ENCODE peak calls at places on chromosomes 5 and 9, in six cellular contexts. One of them, this sample, is unnamed.

GRCh38 chr9:109488791-109489492 is 9.2 kb downstream of the PTPN3 start:
- DNase-seq in IMR-90: no peak
- DNase-seq in HCT116: no peak
- DNase-seq in DND-41: no peak
- DNase-seq in fibroblast of lung: no peak
- DNase-seq in endothelial cell of umbilical vein: no peak
- DNase-seq in this sample: no peak

GRCh38 chr9:114396558-114397218 is 8.9 kb upstream of the AKNA start:
- DNase-seq in fibroblast of lung: peak; percentile 97
- DNase-seq in HCT116: peak; percentile 7
- DNase-seq in DND-41: no peak
- DNase-seq in IMR-90: peak; percentile 86
- DNase-seq in endothelial cell of umbilical vein: no peak
- DNase-seq in this sample: peak; percentile 54

GRCh38 chr5:39891376-39891775 is 466.6 kb upstream of the DAB2 start:
- DNase-seq in IMR-90: no peak
- DNase-seq in fibroblast of lung: no peak
- DNase-seq in endothelial cell of umbilical vein: no peak
- DNase-seq in DND-41: no peak
- DNase-seq in HCT116: no peak
- DNase-seq in this sample: no peak

GRCh38 chr5:35717718-35718117 is 100.1 kb downstream of the SPEF2 start:
- DNase-seq in IMR-90: no peak
- DNase-seq in DND-41: no peak
- DNase-seq in fibroblast of lung: no peak
- DNase-seq in HCT116: no peak
- DNase-seq in endothelial cell of umbilical vein: no peak
- DNase-seq in this sample: no peak

GRCh38 chr5:137376127-137376526 is 123.0 kb downstream of the SPOCK1 start:
- DNase-seq in HCT116: no peak
- DNase-seq in endothelial cell of umbilical vein: no peak
- DNase-seq in fibroblast of lung: no peak
- DNase-seq in IMR-90: no peak
- DNase-seq in DND-41: no peak
- DNase-seq in this sample: no peak

GRCh38 chr9:81113408-81114124 is 575.8 kb downstream of the TLE1 start:
- DNase-seq in fibroblast of lung: no peak
- DNase-seq in DND-41: peak; percentile 43
- DNase-seq in endothelial cell of umbilical vein: no peak
- DNase-seq in HCT116: no peak
- DNase-seq in IMR-90: no peak
- DNase-seq in this sample: no peak

GRCh38 chr9:27460225-27461023 is 63.7 kb upstream of the IFNK start:
- DNase-seq in fibroblast of lung: no peak
- DNase-seq in HCT116: no peak
- DNase-seq in IMR-90: no peak
- DNase-seq in endothelial cell of umbilical vein: no peak
- DNase-seq in DND-41: no peak
- DNase-seq in this sample: no peak

GRCh38 chr5:62331921-62332320 is 25.9 kb downstream of the KIF2A start:
- DNase-seq in endothelial cell of umbilical vein: no peak
- DNase-seq in IMR-90: no peak
- DNase-seq in HCT116: no peak
- DNase-seq in DND-41: no peak
- DNase-seq in fibroblast of lung: no peak
- DNase-seq in this sample: no peak

GRCh38 chr5:124172389-124173003 is 573.9 kb downstream of the ZNF608 start:
- DNase-seq in IMR-90: no peak
- DNase-seq in HCT116: peak; percentile 8
- DNase-seq in fibroblast of lung: no peak
- DNase-seq in endothelial cell of umbilical vein: no peak
- DNase-seq in DND-41: no peak
- DNase-seq in this sample: no peak

GRCh38 chr5:37109338-37109737 is 139.8 kb downstream of the CPLANE1 start:
- DNase-seq in HCT116: no peak
- DNase-seq in IMR-90: no peak
- DNase-seq in DND-41: no peak
- DNase-seq in fibroblast of lung: no peak
- DNase-seq in endothelial cell of umbilical vein: no peak
- DNase-seq in this sample: no peak

GRCh38 chr5:179232091-179232490 is 113.2 kb downstream of the ADAMTS2 start:
- DNase-seq in endothelial cell of umbilical vein: no peak
- DNase-seq in DND-41: no peak
- DNase-seq in fibroblast of lung: no peak
- DNase-seq in HCT116: no peak
- DNase-seq in IMR-90: no peak
- DNase-seq in this sample: no peak

GRCh38 chr5:149280802-149281201 is 9.1 kb downstream of the AFAP1L1 start:
- DNase-seq in endothelial cell of umbilical vein: no peak
- DNase-seq in DND-41: no peak
- DNase-seq in fibroblast of lung: no peak
- DNase-seq in IMR-90: no peak
- DNase-seq in HCT116: no peak
- DNase-seq in this sample: no peak

GRCh38 chr5:119328753-119329602 is 26.8 kb upstream of the TNFAIP8 start:
- DNase-seq in HCT116: no peak
- DNase-seq in IMR-90: peak; percentile 87
- DNase-seq in endothelial cell of umbilical vein: no peak
- DNase-seq in fibroblast of lung: peak; percentile 93
- DNase-seq in DND-41: peak; percentile 89
- DNase-seq in this sample: no peak

GRCh38 chr9:131614340-131614739 is 69.0 kb downstream of the PRRT1B start:
- DNase-seq in IMR-90: no peak
- DNase-seq in fibroblast of lung: no peak
- DNase-seq in DND-41: no peak
- DNase-seq in endothelial cell of umbilical vein: no peak
- DNase-seq in HCT116: no peak
- DNase-seq in this sample: no peak

GRCh38 chr5:56979968-56980367 is 28.0 kb upstream of the MIER3 start:
- DNase-seq in endothelial cell of umbilical vein: no peak
- DNase-seq in HCT116: no peak
- DNase-seq in fibroblast of lung: no peak
- DNase-seq in DND-41: no peak
- DNase-seq in IMR-90: no peak
- DNase-seq in this sample: no peak

GRCh38 chr5:17463653-17464052 is 34.4 kb upstream of the TAF11L2 start:
- DNase-seq in fibroblast of lung: no peak
- DNase-seq in endothelial cell of umbilical vein: no peak
- DNase-seq in HCT116: no peak
- DNase-seq in IMR-90: no peak
- DNase-seq in DND-41: no peak
- DNase-seq in this sample: no peak

GRCh38 chr9:89718635-89719034 is 113.8 kb downstream of the GADD45G start:
- DNase-seq in HCT116: no peak
- DNase-seq in fibroblast of lung: no peak
- DNase-seq in endothelial cell of umbilical vein: no peak
- DNase-seq in IMR-90: no peak
- DNase-seq in DND-41: no peak
- DNase-seq in this sample: no peak

GRCh38 chr9:35757527-35758275 is 3.6 kb upstream of the MSMP start:
- DNase-seq in endothelial cell of umbilical vein: peak; percentile 54
- DNase-seq in DND-41: no peak
- DNase-seq in HCT116: no peak
- DNase-seq in fibroblast of lung: no peak
- DNase-seq in IMR-90: no peak
- DNase-seq in this sample: no peak

DNA sequence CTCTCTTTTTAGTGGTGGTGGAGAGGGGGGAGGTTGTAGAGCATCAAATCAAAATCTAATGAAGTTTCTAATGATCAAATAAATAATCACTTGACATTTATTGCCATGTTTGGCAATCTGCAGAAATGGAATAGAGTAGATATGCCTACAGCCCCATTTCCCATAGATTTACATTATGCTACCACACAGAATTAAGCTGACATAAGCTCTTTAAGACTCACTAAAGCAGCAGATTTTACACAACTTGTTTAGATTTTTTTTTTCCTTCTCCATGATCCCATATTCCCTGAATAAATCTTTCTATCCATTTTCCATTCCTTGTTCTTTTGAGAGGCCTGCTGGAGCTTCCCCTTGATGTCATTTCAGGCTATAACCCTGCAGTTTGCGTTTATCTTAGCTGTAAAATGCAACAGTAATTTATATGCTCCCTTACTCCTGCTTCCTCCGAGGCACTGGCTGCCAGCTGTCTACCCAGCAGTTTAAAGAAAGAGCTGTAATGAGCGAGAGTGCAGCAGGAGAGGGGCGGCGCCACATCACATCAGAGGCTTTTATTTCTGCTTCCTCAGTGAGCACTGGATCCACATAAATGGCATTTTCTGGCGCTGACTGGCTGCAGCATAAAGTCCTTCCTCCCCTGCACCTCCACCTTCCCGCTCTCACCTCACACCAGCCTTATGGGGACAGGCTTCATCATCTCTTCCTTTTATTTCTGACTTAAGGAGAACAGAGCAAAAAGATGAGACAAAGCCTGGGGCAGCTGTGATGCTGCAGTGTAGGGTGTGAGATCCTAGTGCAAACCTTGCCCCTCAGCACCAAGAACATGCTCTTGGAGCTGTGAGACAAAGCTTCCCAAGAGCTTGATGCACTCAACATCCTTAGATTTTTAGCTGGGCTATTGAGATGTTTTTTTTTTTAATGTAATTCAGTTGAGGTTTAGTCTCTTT is 829.4 kb upstream of the ZNF608 start:
- DNase-seq in DND-41: peak; percentile 8
- DNase-seq in fibroblast of lung: peak; percentile 59
- DNase-seq in endothelial cell of umbilical vein: peak; percentile 35
- DNase-seq in HCT116: no peak
- DNase-seq in IMR-90: no peak
- DNase-seq in this sample: peak; percentile 64
- TF ChIP-seq CTCF in DND-41: no peak
- TF ChIP-seq CTCF in fibroblast of lung: no peak
- TF ChIP-seq CTCF in endothelial cell of umbilical vein: no peak
- TF ChIP-seq CTCF in HCT116: no peak
- TF ChIP-seq CTCF in IMR-90: no peak
- TF ChIP-seq CTCF in this sample: no peak

GRCh38 chr9:134640491-134641172 is 971 bp upstream of the COL5A1 start:
- DNase-seq in IMR-90: no peak
- DNase-seq in fibroblast of lung: no peak
- DNase-seq in endothelial cell of umbilical vein: no peak
- DNase-seq in HCT116: no peak
- DNase-seq in DND-41: no peak
- DNase-seq in this sample: peak; percentile 66

GRCh38 chr9:134642385-134643181 is 980 bp downstream of the COL5A1 start:
- DNase-seq in DND-41: no peak
- DNase-seq in IMR-90: peak; percentile 91
- DNase-seq in endothelial cell of umbilical vein: peak; percentile 56
- DNase-seq in HCT116: no peak
- DNase-seq in fibroblast of lung: peak; percentile 94
- DNase-seq in this sample: peak; percentile 73

GRCh38 chr9:134641173-134641985 is at the start of gene COL5A1:
- DNase-seq in DND-41: peak; percentile 69
- DNase-seq in fibroblast of lung: peak; percentile 90
- DNase-seq in HCT116: no peak
- DNase-seq in IMR-90: peak; percentile 91
- DNase-seq in endothelial cell of umbilical vein: peak; percentile 93
- DNase-seq in this sample: peak; percentile 96

GRCh38 chr9:134643306-134643705 is 1.7 kb downstream of the COL5A1 start:
- DNase-seq in IMR-90: peak; percentile 45
- DNase-seq in HCT116: no peak
- DNase-seq in DND-41: no peak
- DNase-seq in fibroblast of lung: peak; percentile 45
- DNase-seq in endothelial cell of umbilical vein: peak; percentile 21
- DNase-seq in this sample: peak; percentile 42

DNA sequence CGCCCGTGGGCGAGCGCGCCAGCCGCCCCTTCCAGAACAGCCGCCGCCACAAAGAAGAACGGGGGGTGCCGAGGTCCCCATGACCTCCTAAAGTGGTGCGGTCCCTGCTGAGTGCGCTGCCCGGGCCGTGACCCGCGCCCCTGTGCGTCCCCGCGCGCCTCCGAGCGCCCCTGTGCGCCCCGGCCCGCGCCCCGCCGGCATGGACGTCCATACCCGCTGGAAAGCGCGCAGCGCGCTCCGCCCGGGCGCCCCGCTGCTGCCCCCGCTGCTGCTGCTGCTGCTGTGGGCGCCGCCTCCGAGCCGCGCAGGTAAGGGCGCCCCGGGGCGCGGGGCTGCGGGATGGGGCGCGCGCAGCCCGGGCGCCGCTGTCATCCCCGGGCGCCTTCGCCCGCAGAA is 384 bp downstream of the COL5A1 start:
- DNase-seq in fibroblast of lung: no peak
- DNase-seq in DND-41: no peak
- DNase-seq in endothelial cell of umbilical vein: no peak
- DNase-seq in IMR-90: no peak
- DNase-seq in HCT116: no peak
- DNase-seq in this sample: peak; percentile 37
- H2AFZ ChIP-seq in fibroblast of lung: no peak overlapping the region
- H2AFZ ChIP-seq in DND-41: no peak overlapping the region
- H2AFZ ChIP-seq in endothelial cell of umbilical vein: peak overlapping the region; percentile 69
- H2AFZ ChIP-seq in IMR-90: peak overlapping the region; percentile 84
- H2AFZ ChIP-seq in HCT116: no peak overlapping the region
- H2AFZ ChIP-seq in this sample: peak overlapping the region; percentile 92

GRCh38 chr9:127049581-127049980 is 72.9 kb downstream of the ANGPTL2 start:
- DNase-seq in HCT116: no peak
- DNase-seq in IMR-90: peak; percentile 55
- DNase-seq in fibroblast of lung: peak; percentile 16
- DNase-seq in DND-41: no peak
- DNase-seq in endothelial cell of umbilical vein: no peak
- DNase-seq in this sample: no peak
- H3K27ac ChIP-seq in HCT116: no peak overlapping the region
- H3K27ac ChIP-seq in IMR-90: peak overlapping the region; percentile 24
- H3K27ac ChIP-seq in fibroblast of lung: peak overlapping the region; percentile 69
- H3K27ac ChIP-seq in DND-41: no peak overlapping the region
- H3K27ac ChIP-seq in endothelial cell of umbilical vein: peak overlapping the region; percentile 80
- H3K27ac ChIP-seq in this sample: no peak overlapping the region

DNA sequence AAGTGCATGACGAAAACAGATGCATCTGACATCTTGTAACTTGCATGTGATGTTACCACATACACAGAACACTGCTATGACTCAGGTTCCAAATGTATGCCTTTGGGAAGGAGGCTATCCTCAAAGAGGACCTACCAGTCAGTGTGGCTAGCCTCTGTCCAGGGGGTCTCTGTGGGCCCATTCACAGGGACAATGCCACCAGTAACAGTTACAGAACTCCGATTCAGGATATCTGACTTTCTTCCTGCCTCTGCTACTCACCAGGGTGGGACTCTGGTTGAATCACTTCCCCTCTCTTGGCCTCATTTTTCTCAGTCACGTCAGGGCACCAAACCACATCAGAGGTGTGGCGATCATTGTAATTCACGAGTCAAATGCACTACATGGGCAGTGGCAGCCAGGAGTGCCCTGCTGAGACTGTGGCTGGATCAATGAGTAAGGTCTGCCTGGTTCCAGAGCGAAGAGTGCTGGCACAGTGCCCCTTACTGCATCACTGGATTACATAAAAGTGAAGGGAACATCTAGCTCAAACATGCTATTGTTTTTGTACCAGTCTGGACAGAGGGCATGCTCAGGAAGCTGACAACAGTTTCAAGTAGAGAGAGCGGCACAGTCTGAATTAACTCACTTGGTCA is 13.2 kb downstream of the ATOX1 start:
- DNase-seq in IMR-90: peak; percentile 81
- DNase-seq in DND-41: no peak
- DNase-seq in HCT116: peak; percentile 98
- DNase-seq in endothelial cell of umbilical vein: peak; percentile 87
- DNase-seq in fibroblast of lung: peak; percentile 77
- DNase-seq in this sample: no peak
- TF ChIP-seq CTCF in IMR-90: no peak
- TF ChIP-seq CTCF in DND-41: no peak
- TF ChIP-seq CTCF in HCT116: peak; percentile 6
- TF ChIP-seq CTCF in endothelial cell of umbilical vein: no peak
- TF ChIP-seq CTCF in fibroblast of lung: no peak
- TF ChIP-seq CTCF in this sample: no peak

GRCh38 chr5:121630402-121630801 is 221.3 kb upstream of the FTMT start:
- DNase-seq in DND-41: no peak
- DNase-seq in IMR-90: peak; percentile 0
- DNase-seq in HCT116: no peak
- DNase-seq in fibroblast of lung: peak; percentile 40
- DNase-seq in endothelial cell of umbilical vein: no peak
- DNase-seq in this sample: peak; percentile 8
- H2AFZ ChIP-seq in DND-41: no peak overlapping the region
- H2AFZ ChIP-seq in IMR-90: no peak overlapping the region
- H2AFZ ChIP-seq in HCT116: no peak overlapping the region
- H2AFZ ChIP-seq in fibroblast of lung: no peak overlapping the region
- H2AFZ ChIP-seq in endothelial cell of umbilical vein: no peak overlapping the region
- H2AFZ ChIP-seq in this sample: peak overlapping the region; percentile 52

This sample was measured in neural progenitor cell.